ENCODE peak calls at places on chromosomes 2 and 18, in four cellular contexts. One of them, this sample, is unnamed.

GRCh38 chr2:239381709-239382134 is 19.1 kb downstream of the HDAC4 start:
- DNase-seq in mesothelial cell of epicardium: no peak
- DNase-seq in skeletal muscle cell: no peak
- DNase-seq in activated CD8-positive, alpha-beta memory T cell treated with anti-CD3 and anti-CD28 coated beads for 48 hours: no peak
- DNase-seq in this sample: no peak

GRCh38 chr2:54999182-54999581 is 51.1 kb downstream of the RTN4 start:
- DNase-seq in mesothelial cell of epicardium: no peak
- DNase-seq in skeletal muscle cell: peak; percentile 46
- DNase-seq in activated CD8-positive, alpha-beta memory T cell treated with anti-CD3 and anti-CD28 coated beads for 48 hours: no peak
- DNase-seq in this sample: no peak

GRCh38 chr18:527136-527535 is 26.6 kb upstream of the COLEC12 start:
- DNase-seq in mesothelial cell of epicardium: no peak
- DNase-seq in skeletal muscle cell: no peak
- DNase-seq in activated CD8-positive, alpha-beta memory T cell treated with anti-CD3 and anti-CD28 coated beads for 48 hours: no peak
- DNase-seq in this sample: no peak

GRCh38 chr2:18630941-18631340 is 41.6 kb upstream of the NT5C1B start:
- DNase-seq in mesothelial cell of epicardium: no peak
- DNase-seq in skeletal muscle cell: no peak
- DNase-seq in activated CD8-positive, alpha-beta memory T cell treated with anti-CD3 and anti-CD28 coated beads for 48 hours: no peak
- DNase-seq in this sample: no peak

GRCh38 chr2:231159306-231159705 is 34.5 kb upstream of the HTR2B start:
- DNase-seq in mesothelial cell of epicardium: no peak
- DNase-seq in skeletal muscle cell: no peak
- DNase-seq in activated CD8-positive, alpha-beta memory T cell treated with anti-CD3 and anti-CD28 coated beads for 48 hours: no peak
- DNase-seq in this sample: no peak

GRCh38 chr18:58005036-58005435 is 39.0 kb upstream of the NEDD4L start:
- DNase-seq in mesothelial cell of epicardium: no peak
- DNase-seq in skeletal muscle cell: no peak
- DNase-seq in activated CD8-positive, alpha-beta memory T cell treated with anti-CD3 and anti-CD28 coated beads for 48 hours: no peak
- DNase-seq in this sample: no peak

GRCh38 chr2:98835831-98836385 is 100.1 kb downstream of the CRACDL start:
- DNase-seq in mesothelial cell of epicardium: no peak
- DNase-seq in skeletal muscle cell: no peak
- DNase-seq in activated CD8-positive, alpha-beta memory T cell treated with anti-CD3 and anti-CD28 coated beads for 48 hours: no peak
- DNase-seq in this sample: no peak

GRCh38 chr2:169362346-169363026 is at the start of gene LRP2:
- DNase-seq in mesothelial cell of epicardium: no peak
- DNase-seq in skeletal muscle cell: no peak
- DNase-seq in activated CD8-positive, alpha-beta memory T cell treated with anti-CD3 and anti-CD28 coated beads for 48 hours: no peak
- DNase-seq in this sample: no peak

GRCh38 chr18:57915241-57915640 is 112.1 kb upstream of the ATP8B1 start:
- DNase-seq in mesothelial cell of epicardium: no peak
- DNase-seq in skeletal muscle cell: no peak
- DNase-seq in activated CD8-positive, alpha-beta memory T cell treated with anti-CD3 and anti-CD28 coated beads for 48 hours: no peak
- DNase-seq in this sample: no peak

GRCh38 chr18:62118324-62118723 is 68.5 kb downstream of the PIGN start:
- DNase-seq in mesothelial cell of epicardium: no peak
- DNase-seq in skeletal muscle cell: peak; percentile 58
- DNase-seq in activated CD8-positive, alpha-beta memory T cell treated with anti-CD3 and anti-CD28 coated beads for 48 hours: no peak
- DNase-seq in this sample: no peak

GRCh38 chr18:65221736-65222135 is 529.1 kb upstream of the CDH7 start:
- DNase-seq in mesothelial cell of epicardium: no peak
- DNase-seq in skeletal muscle cell: no peak
- DNase-seq in activated CD8-positive, alpha-beta memory T cell treated with anti-CD3 and anti-CD28 coated beads for 48 hours: no peak
- DNase-seq in this sample: no peak

GRCh38 chr2:20577495-20578235 is 73.2 kb downstream of the HS1BP3 start:
- DNase-seq in mesothelial cell of epicardium: no peak
- DNase-seq in skeletal muscle cell: no peak
- DNase-seq in activated CD8-positive, alpha-beta memory T cell treated with anti-CD3 and anti-CD28 coated beads for 48 hours: no peak
- DNase-seq in this sample: no peak

GRCh38 chr18:45571714-45572113 is 43.6 kb upstream of the SLC14A2 start:
- DNase-seq in mesothelial cell of epicardium: no peak
- DNase-seq in skeletal muscle cell: no peak
- DNase-seq in activated CD8-positive, alpha-beta memory T cell treated with anti-CD3 and anti-CD28 coated beads for 48 hours: no peak
- DNase-seq in this sample: no peak

GRCh38 chr2:60119778-60120177 is 433.7 kb downstream of the BCL11A start:
- DNase-seq in mesothelial cell of epicardium: no peak
- DNase-seq in skeletal muscle cell: no peak
- DNase-seq in activated CD8-positive, alpha-beta memory T cell treated with anti-CD3 and anti-CD28 coated beads for 48 hours: no peak
- DNase-seq in this sample: no peak

GRCh38 chr2:241798631-241799521 is 10.1 kb upstream of the NEU4 start:
- DNase-seq in mesothelial cell of epicardium: peak; percentile 17
- DNase-seq in skeletal muscle cell: no peak
- DNase-seq in activated CD8-positive, alpha-beta memory T cell treated with anti-CD3 and anti-CD28 coated beads for 48 hours: no peak
- DNase-seq in this sample: no peak

GRCh38 chr2:178761759-178762371 is 45.4 kb downstream of the TTN start:
- DNase-seq in mesothelial cell of epicardium: no peak
- DNase-seq in skeletal muscle cell: no peak
- DNase-seq in activated CD8-positive, alpha-beta memory T cell treated with anti-CD3 and anti-CD28 coated beads for 48 hours: no peak
- DNase-seq in this sample: no peak

GRCh38 chr18:12625242-12625641 is 32.7 kb downstream of the SPIRE1 start:
- DNase-seq in mesothelial cell of epicardium: no peak
- DNase-seq in skeletal muscle cell: no peak
- DNase-seq in activated CD8-positive, alpha-beta memory T cell treated with anti-CD3 and anti-CD28 coated beads for 48 hours: no peak
- DNase-seq in this sample: no peak

GRCh38 chr2:61854435-61855177 is 746 bp upstream of the FAM161A start:
- DNase-seq in mesothelial cell of epicardium: peak; percentile 69
- DNase-seq in skeletal muscle cell: peak; percentile 89
- DNase-seq in activated CD8-positive, alpha-beta memory T cell treated with anti-CD3 and anti-CD28 coated beads for 48 hours: peak; percentile 51
- DNase-seq in this sample: peak; percentile 94

GRCh38 chr2:63788070-63788469 is 53.6 kb upstream of the UGP2 start:
- DNase-seq in mesothelial cell of epicardium: no peak
- DNase-seq in skeletal muscle cell: peak; percentile 93
- DNase-seq in activated CD8-positive, alpha-beta memory T cell treated with anti-CD3 and anti-CD28 coated beads for 48 hours: no peak
- DNase-seq in this sample: no peak

GRCh38 chr18:40877096-40877495 is 1077.9 kb upstream of the PIK3C3 start:
- DNase-seq in mesothelial cell of epicardium: no peak
- DNase-seq in skeletal muscle cell: peak; percentile 89
- DNase-seq in activated CD8-positive, alpha-beta memory T cell treated with anti-CD3 and anti-CD28 coated beads for 48 hours: no peak
- DNase-seq in this sample: no peak

GRCh38 chr2:24825883-24826800 is 32.9 kb downstream of the CENPO start:
- DNase-seq in mesothelial cell of epicardium: no peak
- DNase-seq in skeletal muscle cell: no peak
- DNase-seq in activated CD8-positive, alpha-beta memory T cell treated with anti-CD3 and anti-CD28 coated beads for 48 hours: no peak
- DNase-seq in this sample: no peak

GRCh38 chr2:54952425-54952824 is 97.8 kb downstream of the RTN4 start:
- DNase-seq in mesothelial cell of epicardium: no peak
- DNase-seq in skeletal muscle cell: no peak
- DNase-seq in activated CD8-positive, alpha-beta memory T cell treated with anti-CD3 and anti-CD28 coated beads for 48 hours: no peak
- DNase-seq in this sample: no peak

GRCh38 chr2:218583983-218584850 is 15.6 kb downstream of the CNOT9 start:
- DNase-seq in mesothelial cell of epicardium: no peak
- DNase-seq in skeletal muscle cell: no peak
- DNase-seq in activated CD8-positive, alpha-beta memory T cell treated with anti-CD3 and anti-CD28 coated beads for 48 hours: no peak
- DNase-seq in this sample: no peak

GRCh38 chr2:40164736-40165502 is 287.0 kb downstream of the SLC8A1 start:
- DNase-seq in mesothelial cell of epicardium: no peak
- DNase-seq in skeletal muscle cell: no peak
- DNase-seq in activated CD8-positive, alpha-beta memory T cell treated with anti-CD3 and anti-CD28 coated beads for 48 hours: no peak
- DNase-seq in this sample: no peak

GRCh38 chr2:608297-608696 is 68.9 kb downstream of the TMEM18 start:
- DNase-seq in mesothelial cell of epicardium: no peak
- DNase-seq in skeletal muscle cell: no peak
- DNase-seq in activated CD8-positive, alpha-beta memory T cell treated with anti-CD3 and anti-CD28 coated beads for 48 hours: no peak
- DNase-seq in this sample: no peak

GRCh38 chr2:172000696-172001361 is 1.1 kb downstream of the METAP1D start:
- DNase-seq in mesothelial cell of epicardium: no peak
- DNase-seq in skeletal muscle cell: no peak
- DNase-seq in activated CD8-positive, alpha-beta memory T cell treated with anti-CD3 and anti-CD28 coated beads for 48 hours: no peak
- DNase-seq in this sample: no peak

GRCh38 chr18:7366597-7366996 is 135.7 kb downstream of the LRRC30 start:
- DNase-seq in mesothelial cell of epicardium: no peak
- DNase-seq in skeletal muscle cell: no peak
- DNase-seq in activated CD8-positive, alpha-beta memory T cell treated with anti-CD3 and anti-CD28 coated beads for 48 hours: no peak
- DNase-seq in this sample: no peak

GRCh38 chr18:79784965-79785770 is 12.6 kb upstream of the KCNG2 start:
- DNase-seq in mesothelial cell of epicardium: no peak
- DNase-seq in skeletal muscle cell: peak; percentile 48
- DNase-seq in activated CD8-positive, alpha-beta memory T cell treated with anti-CD3 and anti-CD28 coated beads for 48 hours: no peak
- DNase-seq in this sample: no peak

GRCh38 chr2:24984912-24985311 is 13.2 kb upstream of the DNAJC27 start:
- DNase-seq in mesothelial cell of epicardium: no peak
- DNase-seq in skeletal muscle cell: no peak
- DNase-seq in activated CD8-positive, alpha-beta memory T cell treated with anti-CD3 and anti-CD28 coated beads for 48 hours: no peak
- DNase-seq in this sample: no peak